ENCODE peak calls at places on chromosomes 13 and 19, in seven cellular contexts. One of them, this sample, is unnamed.

GRCh38 chr19:31506102-31506501 is 156.9 kb upstream of the TSHZ3 start:
- DNase-seq in HCT116: no peak
- DNase-seq in K562: no peak
- DNase-seq in SK-N-SH: no peak
- DNase-seq in GM12878: no peak
- DNase-seq in HepG2: no peak
- DNase-seq in H1: peak
- DNase-seq in this sample: no peak

GRCh38 chr19:5001547-5002131 is 32.7 kb downstream of the KDM4B start:
- DNase-seq in HCT116: peak
- DNase-seq in K562: peak
- DNase-seq in SK-N-SH: peak
- DNase-seq in GM12878: no peak
- DNase-seq in HepG2: peak
- DNase-seq in H1: no peak
- DNase-seq in this sample: no peak

GRCh38 chr19:16594131-16594586 is 21.9 kb upstream of the SLC35E1 start:
- DNase-seq in HCT116: no peak
- DNase-seq in K562: no peak
- DNase-seq in SK-N-SH: no peak
- DNase-seq in GM12878: no peak
- DNase-seq in HepG2: no peak
- DNase-seq in H1: no peak
- DNase-seq in this sample: no peak

GRCh38 chr13:97317933-97318332 is 95.8 kb downstream of the MBNL2 start:
- DNase-seq in HCT116: no peak
- DNase-seq in K562: no peak
- DNase-seq in SK-N-SH: no peak
- DNase-seq in GM12878: no peak
- DNase-seq in HepG2: no peak
- DNase-seq in H1: no peak
- DNase-seq in this sample: no peak

GRCh38 chr13:27334774-27335490 is 64.3 kb downstream of the RASL11A start:
- DNase-seq in HCT116: no peak
- DNase-seq in K562: no peak
- DNase-seq in SK-N-SH: no peak
- DNase-seq in GM12878: no peak
- DNase-seq in HepG2: no peak
- DNase-seq in H1: no peak
- DNase-seq in this sample: no peak

GRCh38 chr13:113777311-113778260 is 18.6 kb downstream of the TMEM255B start:
- DNase-seq in HCT116: no peak
- DNase-seq in K562: peak
- DNase-seq in SK-N-SH: no peak
- DNase-seq in GM12878: no peak
- DNase-seq in HepG2: no peak
- DNase-seq in H1: peak
- DNase-seq in this sample: peak

GRCh38 chr13:52195052-52195837 is 35.8 kb upstream of the NEK3 start:
- DNase-seq in HCT116: no peak
- DNase-seq in K562: no peak
- DNase-seq in SK-N-SH: peak
- DNase-seq in GM12878: no peak
- DNase-seq in HepG2: no peak
- DNase-seq in H1: peak
- DNase-seq in this sample: peak

GRCh38 chr19:47573076-47574026 is at the start of gene ZNF541:
- DNase-seq in HCT116: no peak
- DNase-seq in K562: peak
- DNase-seq in SK-N-SH: peak
- DNase-seq in GM12878: no peak
- DNase-seq in HepG2: no peak
- DNase-seq in H1: no peak
- DNase-seq in this sample: peak

GRCh38 chr13:42832341-42833153 is 51.2 kb downstream of the FAM216B start:
- DNase-seq in HCT116: no peak
- DNase-seq in K562: no peak
- DNase-seq in SK-N-SH: no peak
- DNase-seq in GM12878: no peak
- DNase-seq in HepG2: peak
- DNase-seq in H1: no peak
- DNase-seq in this sample: no peak

GRCh38 chr19:18541258-18541991 is 1.9 kb downstream of the FKBP8 start:
- DNase-seq in HCT116: no peak
- DNase-seq in K562: no peak
- DNase-seq in SK-N-SH: no peak
- DNase-seq in GM12878: no peak
- DNase-seq in HepG2: no peak
- DNase-seq in H1: no peak
- DNase-seq in this sample: no peak

GRCh38 chr19:33297401-33298145 is 4.8 kb downstream of the CEBPA start:
- DNase-seq in HCT116: no peak
- DNase-seq in K562: no peak
- DNase-seq in SK-N-SH: peak
- DNase-seq in GM12878: no peak
- DNase-seq in HepG2: no peak
- DNase-seq in H1: no peak
- DNase-seq in this sample: no peak

GRCh38 chr19:1324792-1325567 is 39.3 kb downstream of the EFNA2 start:
- DNase-seq in HCT116: peak
- DNase-seq in K562: peak
- DNase-seq in SK-N-SH: peak
- DNase-seq in GM12878: no peak
- DNase-seq in HepG2: peak
- DNase-seq in H1: no peak
- DNase-seq in this sample: peak

GRCh38 chr19:40280608-40281221 is 4.4 kb downstream of the AKT2 start:
- DNase-seq in HCT116: no peak
- DNase-seq in K562: no peak
- DNase-seq in SK-N-SH: no peak
- DNase-seq in GM12878: no peak
- DNase-seq in HepG2: no peak
- DNase-seq in H1: no peak
- DNase-seq in this sample: peak

GRCh38 chr19:35216026-35216832 is 12.3 kb downstream of the FAM187B start:
- DNase-seq in HCT116: no peak
- DNase-seq in K562: no peak
- DNase-seq in SK-N-SH: no peak
- DNase-seq in GM12878: no peak
- DNase-seq in HepG2: no peak
- DNase-seq in H1: no peak
- DNase-seq in this sample: no peak

GRCh38 chr19:38838986-38839761 is 7.6 kb upstream of the ECH1 start:
- DNase-seq in HCT116: no peak
- DNase-seq in K562: peak
- DNase-seq in SK-N-SH: no peak
- DNase-seq in GM12878: no peak
- DNase-seq in HepG2: no peak
- DNase-seq in H1: no peak
- DNase-seq in this sample: no peak

GRCh38 chr19:17951151-17952040 is 15.5 kb upstream of the KCNN1 start:
- DNase-seq in HCT116: no peak
- DNase-seq in K562: no peak
- DNase-seq in SK-N-SH: no peak
- DNase-seq in GM12878: no peak
- DNase-seq in HepG2: no peak
- DNase-seq in H1: peak
- DNase-seq in this sample: no peak

GRCh38 chr13:110965755-110966134 is 50.9 kb upstream of the ANKRD10 start:
- DNase-seq in HCT116: no peak
- DNase-seq in K562: no peak
- DNase-seq in SK-N-SH: no peak
- DNase-seq in GM12878: no peak
- DNase-seq in HepG2: no peak
- DNase-seq in H1: no peak
- DNase-seq in this sample: no peak

GRCh38 chr13:41502676-41503075 is 45.3 kb downstream of the RGCC start:
- DNase-seq in HCT116: no peak
- DNase-seq in K562: no peak
- DNase-seq in SK-N-SH: no peak
- DNase-seq in GM12878: peak
- DNase-seq in HepG2: no peak
- DNase-seq in H1: no peak
- DNase-seq in this sample: no peak

GRCh38 chr19:48992571-48993174 is 436 bp downstream of the GYS1 start:
- DNase-seq in HCT116: no peak
- DNase-seq in K562: no peak
- DNase-seq in SK-N-SH: peak
- DNase-seq in GM12878: no peak
- DNase-seq in HepG2: no peak
- DNase-seq in H1: peak
- DNase-seq in this sample: no peak

GRCh38 chr13:111640476-111640875 is 320.0 kb downstream of the TEX29 start:
- DNase-seq in HCT116: no peak
- DNase-seq in K562: no peak
- DNase-seq in SK-N-SH: no peak
- DNase-seq in GM12878: no peak
- DNase-seq in HepG2: no peak
- DNase-seq in H1: no peak
- DNase-seq in this sample: no peak

GRCh38 chr19:33638167-33639033 is 16.6 kb downstream of the CHST8 start:
- DNase-seq in HCT116: no peak
- DNase-seq in K562: no peak
- DNase-seq in SK-N-SH: no peak
- DNase-seq in GM12878: no peak
- DNase-seq in HepG2: no peak
- DNase-seq in H1: no peak
- DNase-seq in this sample: no peak

GRCh38 chr13:32938907-32939306 is 77.3 kb upstream of the KL start:
- DNase-seq in HCT116: no peak
- DNase-seq in K562: no peak
- DNase-seq in SK-N-SH: no peak
- DNase-seq in GM12878: no peak
- DNase-seq in HepG2: no peak
- DNase-seq in H1: no peak
- DNase-seq in this sample: no peak

DNA sequence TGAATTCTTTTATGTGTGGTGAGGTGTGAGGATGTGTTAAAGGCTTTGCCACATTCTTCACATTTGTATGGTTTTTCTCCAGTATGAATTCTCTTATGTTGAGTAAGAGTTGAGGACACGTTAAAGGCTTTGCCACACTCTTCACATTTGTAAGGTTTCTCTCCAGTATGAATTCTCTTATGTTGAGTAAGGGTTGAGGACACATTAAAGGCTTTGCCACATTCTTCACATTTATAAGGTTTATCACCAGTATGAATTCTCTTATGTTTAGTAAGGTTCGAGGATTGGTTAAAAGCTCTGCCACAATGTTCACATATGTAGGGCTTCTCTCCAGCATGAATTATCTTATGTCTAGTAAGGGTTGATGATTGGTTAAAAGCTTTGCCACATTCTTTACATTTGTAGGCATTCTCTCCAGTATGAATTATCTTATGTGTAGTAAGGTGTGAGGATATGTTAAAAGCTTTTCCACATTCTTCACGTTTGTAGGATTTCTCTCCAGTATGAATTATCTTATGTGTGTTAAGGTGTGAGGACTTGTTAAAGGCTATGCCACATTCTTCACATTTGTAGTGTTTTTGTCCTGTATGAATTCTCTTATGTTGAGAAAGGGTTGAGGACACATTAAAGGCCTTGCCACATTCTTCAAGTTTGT is 27.1 kb downstream of the ZNF724 start:
- DNase-seq in HCT116: no peak
- DNase-seq in K562: no peak
- DNase-seq in SK-N-SH: no peak
- DNase-seq in GM12878: no peak
- DNase-seq in HepG2: peak
- DNase-seq in H1: no peak
- DNase-seq in this sample: no peak
- TF ChIP-seq JUND in HCT116: no peak
- TF ChIP-seq JUND in K562: no peak
- TF ChIP-seq JUND in SK-N-SH: no peak
- TF ChIP-seq JUND in GM12878: no peak
- TF ChIP-seq JUND in HepG2: no peak
- TF ChIP-seq JUND in H1: no peak
- TF ChIP-seq JUND in this sample: no peak

GRCh38 chr13:64158910-64159309 is 2743.3 kb upstream of the PCDH20 start:
- DNase-seq in HCT116: no peak
- DNase-seq in K562: no peak
- DNase-seq in SK-N-SH: peak
- DNase-seq in GM12878: no peak
- DNase-seq in HepG2: no peak
- DNase-seq in H1: no peak
- DNase-seq in this sample: no peak

DNA sequence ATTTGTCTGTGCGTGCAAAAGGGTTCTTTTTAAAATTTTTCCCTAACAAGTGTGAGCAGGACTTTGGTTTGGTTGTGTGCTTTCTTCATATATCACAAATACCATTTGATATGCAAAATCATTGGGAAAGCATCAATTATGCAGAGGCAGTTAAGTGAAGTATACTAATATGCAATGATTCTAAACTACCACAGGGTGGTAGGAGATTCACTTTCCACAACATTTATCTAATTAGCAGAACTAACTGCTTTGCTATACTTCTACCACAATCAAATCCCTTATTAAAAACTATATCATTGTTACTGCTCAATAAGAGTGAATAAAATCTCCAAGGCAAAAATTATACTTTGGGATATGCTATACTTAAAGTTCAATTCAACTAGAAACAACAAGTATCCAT is 2738.9 kb upstream of the PCDH20 start:
- DNase-seq in HCT116: peak
- DNase-seq in K562: no peak
- DNase-seq in SK-N-SH: peak
- DNase-seq in GM12878: no peak
- DNase-seq in HepG2: no peak
- DNase-seq in H1: no peak
- DNase-seq in this sample: no peak
- TF ChIP-seq JUND in HCT116: no peak
- TF ChIP-seq JUND in K562: no peak
- TF ChIP-seq JUND in SK-N-SH: no peak
- TF ChIP-seq JUND in GM12878: no peak
- TF ChIP-seq JUND in HepG2: no peak
- TF ChIP-seq JUND in H1: no peak
- TF ChIP-seq JUND in this sample: no peak

DNA sequence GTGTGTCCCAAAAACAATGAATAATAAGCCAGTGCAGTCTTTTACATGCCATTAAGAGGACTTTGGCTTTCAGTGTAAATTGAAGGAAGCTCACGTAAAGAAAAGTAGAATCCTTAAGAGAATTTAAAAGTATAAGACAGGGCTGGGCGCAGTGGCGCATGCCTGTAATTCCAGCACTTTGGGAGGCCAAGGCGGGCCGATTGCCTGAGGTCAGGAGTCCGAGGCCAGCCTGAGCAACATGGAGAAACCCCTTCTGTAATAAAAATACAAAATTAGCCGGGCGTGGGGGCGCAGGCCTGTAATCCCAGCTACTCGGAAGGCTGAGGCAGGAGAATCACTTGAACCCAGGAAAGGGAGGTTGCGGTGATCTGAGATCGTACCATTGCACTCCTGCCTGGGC is 17.9 kb upstream of the ZNF253 start:
- DNase-seq in HCT116: no peak
- DNase-seq in K562: no peak
- DNase-seq in SK-N-SH: no peak
- DNase-seq in GM12878: no peak
- DNase-seq in HepG2: no peak
- DNase-seq in H1: no peak
- DNase-seq in this sample: no peak
- TF ChIP-seq JUND in HCT116: no peak
- TF ChIP-seq JUND in K562: no peak
- TF ChIP-seq JUND in SK-N-SH: no peak
- TF ChIP-seq JUND in GM12878: no peak
- TF ChIP-seq JUND in HepG2: no peak
- TF ChIP-seq JUND in H1: no peak
- TF ChIP-seq JUND in this sample: no peak

GRCh38 chr13:108315273-108315672 is 45.8 kb downstream of the TNFSF13B start:
- DNase-seq in HCT116: no peak
- DNase-seq in K562: no peak
- DNase-seq in SK-N-SH: no peak
- DNase-seq in GM12878: peak
- DNase-seq in HepG2: no peak
- DNase-seq in H1: no peak
- DNase-seq in this sample: no peak
- TF ChIP-seq JUND in HCT116: no peak
- TF ChIP-seq JUND in K562: no peak
- TF ChIP-seq JUND in SK-N-SH: no peak
- TF ChIP-seq JUND in GM12878: no peak
- TF ChIP-seq JUND in HepG2: no peak
- TF ChIP-seq JUND in H1: no peak
- TF ChIP-seq JUND in this sample: no peak